ENCODE peak calls at places on chromosomes 12 and 14, in four cellular contexts. L, X, Y and M are unnamed samples.

GRCh38 chr12:51591020-51591901 is at the start of gene SCN8A:
- DNase-seq in L (peak), X (peak), Y (peak), M (no peak)

GRCh38 chr12:52524241-52524897 is 4.2 kb upstream of the KRT5 start:
- DNase-seq in L (no peak), X (no peak), Y (no peak), M (peak)

GRCh38 chr14:64702493-64703392 is 1.5 kb upstream of the PLEKHG3 start:
- DNase-seq in L (no peak), X (no peak), Y (peak), M (peak)

GRCh38 chr12:115149279-115149678 is 465.3 kb upstream of the TBX3 start:
- DNase-seq in L (no peak), X (no peak), Y (no peak), M (no peak)

GRCh38 chr14:76812093-76812421 is 625 bp downstream of the ANGEL1 start:
- DNase-seq in L (no peak), X (peak), Y (peak), M (peak)

GRCh38 chr12:105723066-105723465 is 392.6 kb downstream of the C12orf75 start:
- DNase-seq in L (no peak), X (no peak), Y (peak), M (no peak)

GRCh38 chr12:2624543-2625266 is 170.1 kb upstream of the FKBP4 start:
- DNase-seq in L (no peak), X (no peak), Y (peak), M (peak)

GRCh38 chr12:46507766-46508165 is 135.2 kb upstream of the SLC38A2 start:
- DNase-seq in L (no peak), X (no peak), Y (no peak), M (peak)

GRCh38 chr12:55716582-55717396 is 943 bp downstream of the BLOC1S1 start:
- DNase-seq in L (peak), X (no peak), Y (peak), M (no peak)

GRCh38 chr14:63713765-63714164 is 14.1 kb downstream of the SGPP1 start:
- DNase-seq in L (peak), X (no peak), Y (no peak), M (peak)

GRCh38 chr12:32471601-32472001 is 72.2 kb downstream of the FGD4 start:
- DNase-seq in L (no peak), X (no peak), Y (no peak), M (no peak)

GRCh38 chr14:97281741-97282140 is 484.6 kb downstream of the VRK1 start:
- DNase-seq in L (no peak), X (no peak), Y (no peak), M (no peak)

GRCh38 chr14:39469094-39469710 is 37.0 kb upstream of the FBXO33 start:
- DNase-seq in L (no peak), X (peak), Y (peak), M (no peak)

GRCh38 chr12:49808686-49809368 is 19.4 kb downstream of the NCKAP5L start:
- DNase-seq in L (peak), X (no peak), Y (peak), M (no peak)

GRCh38 chr12:124720687-124721500 is 142.8 kb downstream of the SCARB1 start:
- DNase-seq in L (peak), X (no peak), Y (no peak), M (no peak)
- H3K4me2 ChIP-seq in L (no peak), X (no peak), Y (no peak), M (peak)

DNA sequence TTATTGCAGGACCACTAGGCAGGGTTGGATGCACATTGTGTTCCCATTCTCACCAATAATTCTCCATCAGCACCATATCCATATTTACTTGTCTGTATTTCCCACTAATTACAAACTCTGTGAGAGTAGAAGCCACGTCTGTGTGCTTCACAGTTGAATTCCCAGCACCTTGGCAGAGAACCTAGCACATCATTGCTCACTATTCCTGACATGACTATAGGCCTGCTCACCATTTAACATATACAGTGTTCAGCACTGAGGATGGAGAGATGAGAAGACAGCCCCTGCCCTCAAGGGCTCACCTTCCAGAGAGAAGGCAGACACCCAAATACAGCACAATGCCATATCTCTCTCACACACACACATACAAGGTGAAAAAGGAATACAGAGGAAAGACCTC is 5.0 kb downstream of the DAD1 start:
- DNase-seq in L (no peak), X (no peak), Y (no peak), M (no peak)
- H3K4me2 ChIP-seq in L (no peak), X (no peak), Y (no peak), M (no peak)

DNA sequence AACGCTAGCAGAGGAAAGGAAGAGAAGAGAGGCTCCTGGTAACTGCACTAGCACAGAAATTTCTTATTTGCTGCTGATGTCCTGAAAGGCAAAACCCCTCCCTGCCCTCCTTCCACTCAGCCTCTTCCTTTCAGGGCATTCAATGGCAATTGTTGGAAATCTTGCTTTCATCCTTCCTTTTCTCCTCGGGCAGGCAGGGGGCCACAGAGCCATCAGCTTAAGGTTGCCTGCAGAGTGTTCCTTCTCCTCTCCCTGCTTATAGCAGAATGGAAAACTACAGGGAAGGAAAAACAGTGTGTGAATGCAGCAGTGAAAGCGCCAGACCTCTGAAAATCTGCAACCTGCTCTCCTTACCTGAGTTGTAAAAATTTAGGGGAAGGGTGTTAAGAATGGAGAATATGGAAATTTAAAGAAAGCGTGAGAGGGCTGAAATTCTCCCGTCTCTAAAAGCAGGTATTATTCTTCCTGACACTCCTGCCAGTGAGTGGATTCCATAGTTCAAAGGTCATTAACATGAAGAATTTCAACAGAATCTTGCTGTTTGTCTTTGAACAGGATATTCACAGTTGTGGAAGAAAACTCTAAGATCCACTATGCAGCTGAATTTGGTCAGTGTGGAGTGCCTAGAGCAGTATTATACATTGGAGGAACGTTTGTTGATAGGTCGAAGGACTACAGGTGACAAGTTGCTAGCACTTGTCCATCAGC is 348.8 kb downstream of the KCNH5 start:
- DNase-seq in L (no peak), X (no peak), Y (peak), M (no peak)
- H3K4me2 ChIP-seq in L (no peak), X (no peak), Y (peak), M (no peak)

DNA sequence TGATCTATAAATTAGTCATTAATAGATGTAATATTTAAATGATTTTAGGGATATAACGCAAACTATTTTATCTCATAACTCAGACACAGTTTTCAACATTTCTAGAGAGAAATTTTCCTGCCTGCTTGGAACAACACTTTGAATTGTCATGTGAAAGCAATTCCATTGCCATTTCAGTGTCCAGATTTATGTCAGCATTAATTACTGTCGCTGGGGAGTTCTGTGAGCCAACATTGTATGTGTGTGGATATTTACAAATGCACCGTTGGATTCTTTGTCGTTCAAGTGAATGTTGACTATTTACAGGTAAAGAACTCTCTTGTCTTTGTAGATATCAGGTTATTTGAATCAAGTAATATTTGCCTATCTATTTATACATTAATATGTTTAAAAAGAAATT is 465.3 kb upstream of the RGS6 start:
- DNase-seq in L (no peak), X (no peak), Y (no peak), M (no peak)
- H3K4me2 ChIP-seq in L (no peak), X (no peak), Y (no peak), M (no peak)

DNA sequence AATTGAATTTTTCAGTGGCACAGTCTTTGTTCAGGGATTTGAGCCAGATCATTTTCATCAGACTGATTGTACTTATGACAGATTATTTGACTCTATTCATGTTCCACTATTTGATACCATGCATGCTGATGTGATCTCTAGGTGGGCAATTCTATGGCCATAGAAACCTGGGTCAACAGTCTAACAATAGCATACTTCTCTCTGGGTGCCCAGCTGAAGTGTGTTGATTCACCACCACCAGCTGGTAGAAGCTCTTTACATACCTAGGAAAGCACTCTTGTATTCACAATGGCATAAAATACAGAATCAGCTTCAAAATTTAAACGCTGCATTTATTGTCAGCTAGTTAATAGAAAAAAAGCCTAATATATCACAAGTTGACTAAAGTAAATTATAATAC is 90.2 kb upstream of the TMTC2 start:
- DNase-seq in L (no peak), X (no peak), Y (no peak), M (no peak)
- H3K4me2 ChIP-seq in L (no peak), X (no peak), Y (no peak), M (no peak)

GRCh38 chr12:67410667-67411067 is 141.5 kb downstream of the CAND1 start:
- DNase-seq in L (no peak), X (no peak), Y (no peak), M (no peak)

GRCh38 chr12:67411562-67411961 is 142.4 kb downstream of the CAND1 start:
- DNase-seq in L (no peak), X (no peak), Y (no peak), M (no peak)

GRCh38 chr12:67413577-67413976 is 144.4 kb downstream of the CAND1 start:
- DNase-seq in L (no peak), X (no peak), Y (no peak), M (peak)

GRCh38 chr12:67414011-67414715 is 145.0 kb downstream of the CAND1 start:
- DNase-seq in L (no peak), X (no peak), Y (no peak), M (no peak)

GRCh38 chr12:67410246-67410645 is 141.1 kb downstream of the CAND1 start:
- DNase-seq in L (peak), X (no peak), Y (no peak), M (no peak)
- H3K4me2 ChIP-seq in L (no peak), X (no peak), Y (no peak), M (no peak)

DNA sequence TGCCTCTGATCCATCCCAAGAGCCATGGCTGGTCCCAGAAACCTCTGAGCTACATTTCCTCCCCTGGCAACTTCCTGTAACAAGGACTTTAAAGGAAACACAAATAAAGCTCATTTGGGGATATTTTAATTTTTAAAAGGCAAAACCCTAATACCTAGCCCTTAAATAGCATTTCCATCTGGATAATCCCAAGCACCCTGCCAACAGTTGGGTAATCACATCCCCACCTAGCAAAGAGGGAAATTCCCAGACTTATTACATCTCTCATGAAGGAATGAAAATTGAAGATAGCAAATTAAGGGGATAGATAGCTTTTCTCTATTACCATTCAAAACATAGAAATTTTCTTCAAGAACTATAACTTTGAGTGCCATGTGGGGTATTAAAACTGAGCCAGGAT is 213.7 kb upstream of the BMP4 start:
- DNase-seq in L (no peak), X (no peak), Y (no peak), M (no peak)
- H3K4me2 ChIP-seq in L (no peak), X (no peak), Y (no peak), M (no peak)